ENCODE peak calls at places on chromosomes 13 and 19, in nine cellular contexts. O, I, B, G, K, D, Z, W and X are unnamed samples.

GRCh38 chr13:38980628-38981078 is 10.0 kb downstream of the STOML3 start:
- DNase-seq in O (no peak), I (no peak), B (no peak), G (no peak), K (no peak), D (no peak), Z (no peak), W (no peak), X (no peak)

GRCh38 chr13:107678075-107678689 is 537.2 kb downstream of the LIG4 start:
- DNase-seq in O (no peak), I (no peak), B (no peak), G (peak), K (no peak), D (no peak), Z (no peak), W (no peak), X (no peak)

GRCh38 chr13:28268800-28269223 is 130.5 kb downstream of the PAN3 start:
- DNase-seq in O (no peak), I (no peak), B (no peak), G (no peak), K (no peak), D (no peak), Z (no peak), W (no peak), X (no peak)

GRCh38 chr13:113859311-113860050 is 4.4 kb downstream of the GAS6 start:
- DNase-seq in O (no peak), I (no peak), B (peak), G (no peak), K (no peak), D (no peak), Z (no peak), W (no peak), X (no peak)

GRCh38 chr13:62631124-62631523 is 1215.5 kb upstream of the PCDH20 start:
- DNase-seq in O (no peak), I (no peak), B (no peak), G (no peak), K (no peak), D (no peak), Z (no peak), W (no peak), X (no peak)

GRCh38 chr19:41995959-41996797 is 2.1 kb upstream of the ATP1A3 start:
- DNase-seq in O (no peak), I (no peak), B (no peak), G (no peak), K (no peak), D (no peak), Z (no peak), W (no peak), X (peak)

GRCh38 chr19:2887391-2887914 is 13.3 kb upstream of the ZNF57 start:
- DNase-seq in O (peak), I (peak), B (peak), G (peak), K (no peak), D (peak), Z (no peak), W (peak), X (peak)

GRCh38 chr19:7988307-7988706 is 17.1 kb downstream of the ELAVL1 start:
- DNase-seq in O (no peak), I (no peak), B (no peak), G (no peak), K (no peak), D (no peak), Z (no peak), W (no peak), X (no peak)

GRCh38 chr19:43767316-43767715 is 12.6 kb upstream of the SMG9 start:
- DNase-seq in O (no peak), I (no peak), B (no peak), G (no peak), K (no peak), D (peak), Z (no peak), W (no peak), X (no peak)